ENCODE peak calls at places on chromosome 19, in ten cellular contexts. U is ovary, F is fibroblast of pulmonary artery, P is left ventricle myocardium inferior, X is fibroblast of lung, E is esophagus muscularis mucosa, L is GM12865, H is heart left ventricle, O is dorsolateral prefrontal cortex, S is bronchial epithelial cell. D is an unnamed sample.

GRCh38 chr19:40893112-40893511 is 11.1 kb upstream of the CYP2A7 start:
- DNase-seq in U (no peak), L (no peak), S (no peak), H (no peak), X (no peak), F (no peak), O (no peak), P (no peak), E (no peak), D (no peak)

GRCh38 chr19:49059056-49059455 is 1.5 kb upstream of the CGB7 start:
- DNase-seq in X (no peak), F (no peak), S (no peak), O (no peak), L (no peak), H (no peak), U (no peak), E (no peak), P (no peak), D (no peak)

GRCh38 chr19:18391509-18392075 is 5.6 kb downstream of the GDF15 start:
- DNase-seq in P (no peak), H (no peak), X (no peak), U (no peak), O (no peak), L (no peak), S (no peak), E (no peak), F (no peak), D (no peak)

GRCh38 chr19:30229524-30230174 is 142.5 kb upstream of the ZNF536 start:
- DNase-seq in L (no peak), U (no peak), S (no peak), F (no peak), P (no peak), E (no peak), H (no peak), O (no peak), X (no peak), D (no peak)

GRCh38 chr19:46637224-46637623 is 1.2 kb upstream of the GNG8 start:
- DNase-seq in O (no peak), P (no peak), L (no peak), H (no peak), U (no peak), X (no peak), E (no peak), S (no peak), F (no peak), D (no peak)

GRCh38 chr19:33373701-33374405 is at the start of gene CEBPG:
- DNase-seq in F (peak; percentile 56), S (no peak), L (peak; percentile 63), U (peak; percentile 74), H (peak; percentile 82), X (peak; percentile 72), P (peak; percentile 59), O (no peak), E (no peak), D (peak; percentile 54)

GRCh38 chr19:16435238-16435911 is 36.4 kb downstream of the EPS15L1 start:
- DNase-seq in S (no peak), E (no peak), U (peak; percentile 73), X (peak; percentile 92), O (no peak), F (peak; percentile 95), P (peak; percentile 40), L (no peak), H (no peak), D (no peak)

GRCh38 chr19:29420482-29421185 is 105.2 kb upstream of the VSTM2B start:
- DNase-seq in P (no peak), O (no peak), U (no peak), E (no peak), S (no peak), H (peak; percentile 14), X (no peak), F (no peak), L (no peak), D (no peak)

GRCh38 chr19:32914879-32915278 is 45.3 kb upstream of the SLC7A9 start:
- DNase-seq in E (no peak), S (no peak), P (no peak), U (no peak), L (no peak), X (no peak), O (no peak), H (no peak), F (no peak), D (peak; percentile 8)

GRCh38 chr19:44882063-44882462 is 9.0 kb upstream of the TOMM40 start:
- DNase-seq in E (no peak), S (no peak), F (no peak), U (no peak), X (no peak), O (no peak), P (no peak), L (no peak), H (peak; percentile 32), D (no peak)

GRCh38 chr19:31838163-31838798 is 489.0 kb upstream of the TSHZ3 start:
- DNase-seq in X (peak; percentile 14), O (no peak), E (no peak), P (no peak), H (no peak), F (no peak), S (no peak), U (peak; percentile 40), L (no peak), D (no peak)

DNA sequence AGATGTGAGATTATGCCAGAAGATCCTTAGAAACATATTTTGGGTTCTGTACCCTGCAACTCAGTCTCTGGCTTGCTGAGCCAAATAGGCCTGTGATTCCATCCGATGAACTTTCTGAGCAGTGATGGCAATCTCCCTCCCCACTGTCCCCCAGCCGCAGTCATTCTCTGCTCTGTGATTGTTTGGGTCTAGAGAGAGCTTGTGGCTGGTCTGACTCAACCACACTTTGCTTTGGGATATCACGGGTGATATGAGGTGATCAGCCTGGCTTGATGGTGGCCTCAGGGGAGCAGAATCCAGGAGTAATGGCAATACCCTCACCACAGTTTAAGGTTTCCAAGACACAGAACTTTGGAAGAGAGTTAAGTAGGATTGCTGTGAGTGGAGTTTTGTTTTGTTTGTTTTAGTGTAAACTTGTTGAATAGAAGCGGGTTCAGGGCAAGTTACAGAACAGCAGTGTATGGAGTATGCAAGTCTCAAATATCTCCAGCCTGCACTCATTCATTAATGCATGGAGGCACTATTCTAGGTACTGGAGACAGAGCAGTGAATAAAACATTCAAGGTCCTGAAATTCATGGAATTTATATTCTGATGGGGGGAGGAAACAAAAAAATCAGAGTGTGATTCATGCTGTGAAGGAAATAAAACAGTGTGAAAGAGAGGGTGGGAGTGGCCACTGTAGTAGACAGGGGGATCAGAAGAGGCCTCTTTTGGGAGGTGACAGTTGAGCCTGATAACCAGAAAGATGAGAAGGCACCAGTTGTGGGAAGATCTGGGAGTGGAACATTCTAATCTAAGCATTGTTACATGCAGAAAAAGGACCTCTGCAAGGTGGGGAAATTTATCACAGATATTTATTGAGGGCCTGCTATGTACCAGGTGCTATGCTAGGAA is 5.4 kb downstream of the SAMD4B start:
- DNase-seq in S (no peak), P (no peak), H (no peak), O (no peak), U (no peak), F (no peak), E (no peak), X (no peak), L (no peak), D (no peak)
- H3K4me3 ChIP-seq in S (no peak overlapping the region), P (no peak overlapping the region), H (no peak overlapping the region), O (no peak overlapping the region), U (no peak overlapping the region), F (no peak overlapping the region), E (no peak overlapping the region), X (no peak overlapping the region), L (no peak overlapping the region), D (no peak overlapping the region)

DNA sequence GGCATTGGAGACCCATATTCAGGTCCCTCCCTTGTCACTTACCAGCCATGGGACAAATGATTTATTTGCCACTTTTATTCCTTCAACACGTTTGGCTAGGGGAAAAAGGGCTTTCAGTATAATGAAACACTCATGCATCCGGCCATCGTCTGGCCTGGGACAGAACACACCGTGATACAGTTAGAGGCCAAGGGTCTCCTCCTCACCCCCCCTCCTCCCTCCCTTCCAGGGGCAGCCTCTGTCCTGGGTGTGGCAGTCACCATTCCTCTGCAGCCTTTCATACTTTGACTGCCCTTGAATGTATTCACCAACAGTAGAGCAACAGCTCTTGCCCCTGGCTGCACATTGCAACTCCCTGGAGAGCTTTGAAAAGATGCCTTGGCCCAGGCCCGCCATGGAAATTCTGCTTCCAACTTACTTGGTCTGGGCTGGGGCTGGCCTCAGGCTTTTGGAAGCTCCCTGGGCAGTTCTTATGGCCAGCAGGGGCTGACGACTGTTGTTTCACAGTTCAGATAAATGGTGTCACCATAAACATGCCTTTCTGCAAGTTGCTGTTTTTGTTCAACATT is 3.0 kb downstream of the PAK4 start:
- DNase-seq in U (no peak), P (no peak), E (no peak), H (no peak), F (no peak), L (no peak), X (no peak), O (no peak), S (no peak), D (no peak)
- TF ChIP-seq CTCF in U (no peak), P (no peak), E (no peak), H (no peak), F (no peak), L (no peak), X (no peak), O (no peak), S (no peak), D (no peak)

GRCh38 chr19:43783636-43784035 is 2.9 kb upstream of the KCNN4 start:
- DNase-seq in E (no peak), F (no peak), U (no peak), S (no peak), H (no peak), O (no peak), L (no peak), P (no peak), X (no peak), D (no peak)
- H3K4me3 ChIP-seq in E (no peak overlapping the region), F (no peak overlapping the region), U (no peak overlapping the region), S (no peak overlapping the region), H (no peak overlapping the region), O (no peak overlapping the region), L (peak overlapping the region; percentile 41), P (no peak overlapping the region), X (no peak overlapping the region), D (no peak overlapping the region)

GRCh38 chr19:53795019-53795418 is 29.1 kb downstream of the NLRP12 start:
- DNase-seq in U (no peak), H (no peak), X (no peak), E (no peak), F (no peak), O (no peak), S (no peak), L (no peak), P (no peak), D (no peak)

GRCh38 chr19:53789708-53790678 is 34.1 kb downstream of the NLRP12 start:
- DNase-seq in S (no peak), O (no peak), U (no peak), P (no peak), E (no peak), X (no peak), L (no peak), F (no peak), H (no peak), D (no peak)

DNA sequence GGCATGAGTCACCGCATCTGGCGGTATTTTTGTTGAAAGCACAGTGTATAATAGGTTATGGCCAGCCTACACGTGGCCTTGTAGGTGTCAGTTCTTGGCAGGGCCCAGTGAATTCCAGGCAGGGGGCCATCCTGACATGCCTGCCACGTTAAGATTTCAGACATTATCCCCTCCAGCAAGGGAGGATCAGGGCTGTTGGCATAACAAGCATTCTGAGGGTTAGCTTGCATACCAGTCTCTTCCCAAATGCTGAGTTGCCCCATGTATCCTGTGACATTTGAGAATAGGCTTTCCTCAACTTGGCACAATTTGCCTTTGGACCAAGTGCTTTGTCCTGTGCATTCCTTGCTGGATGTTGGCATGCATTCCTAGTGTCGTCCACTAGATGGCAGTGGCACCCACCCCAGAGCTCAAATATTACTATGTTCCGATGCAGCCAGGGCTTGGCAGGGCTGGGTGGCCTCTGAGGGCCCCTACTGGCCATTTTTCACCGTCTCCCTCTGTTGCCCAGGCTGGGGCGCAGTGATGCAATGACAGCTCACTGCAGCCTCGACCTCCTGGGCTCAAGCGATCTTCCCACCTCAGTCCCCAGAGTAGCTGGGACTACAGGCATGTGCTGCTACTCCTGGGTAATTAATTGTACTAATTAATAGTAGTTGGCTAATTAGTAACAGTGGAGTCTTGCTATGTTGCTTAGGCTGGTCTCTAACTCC is 31.2 kb downstream of the NLRP12 start:
- DNase-seq in O (peak; percentile 73), E (peak; percentile 94), S (peak; percentile 72), U (peak; percentile 69), L (peak; percentile 61), X (peak; percentile 81), H (peak; percentile 90), F (peak; percentile 91), P (peak; percentile 81), D (peak; percentile 79)
- TF ChIP-seq CTCF in O (peak; percentile 100), E (peak; percentile 95), S (peak; percentile 92), U (peak; percentile 48), L (peak; percentile 73), X (peak; percentile 97), H (peak; percentile 98), F (peak; percentile 99), P (peak; percentile 99), D (peak; percentile 80)

D was measured in epithelial cell of esophagus.